ENCODE peak calls at places on chromosomes 2 and 18, in nine cellular contexts. One of them, this sample, is unnamed.

GRCh38 chr2:71498261-71498701 is 44.9 kb downstream of the DYSF start:
- DNase-seq in anterior cingulate cortex: no peak
- DNase-seq in NCI-H1092: no peak
- DNase-seq in left colon: no peak
- DNase-seq in breast epithelium: no peak
- DNase-seq in NCI-H1417: no peak
- DNase-seq in stimulated activated CD8-positive, alpha-beta memory T cell treated with anti-CD3 and anti-CD28 coated beads, Interleukin-4, amount 100 ng/mL, for 1 hour: no peak
- DNase-seq in T follicular helper cell: no peak
- DNase-seq in fibroblast of mammary gland: peak; percentile 55
- DNase-seq in this sample: no peak

GRCh38 chr18:61666876-61667590 is 225.8 kb downstream of the RNF152 start:
- DNase-seq in anterior cingulate cortex: no peak
- DNase-seq in NCI-H1092: no peak
- DNase-seq in left colon: no peak
- DNase-seq in breast epithelium: no peak
- DNase-seq in NCI-H1417: no peak
- DNase-seq in stimulated activated CD8-positive, alpha-beta memory T cell treated with anti-CD3 and anti-CD28 coated beads, Interleukin-4, amount 100 ng/mL, for 1 hour: no peak
- DNase-seq in T follicular helper cell: no peak
- DNase-seq in fibroblast of mammary gland: no peak
- DNase-seq in this sample: no peak

GRCh38 chr2:172285010-172285621 is 142.3 kb upstream of the ITGA6 start:
- DNase-seq in anterior cingulate cortex: no peak
- DNase-seq in NCI-H1092: no peak
- DNase-seq in left colon: no peak
- DNase-seq in breast epithelium: no peak
- DNase-seq in NCI-H1417: no peak
- DNase-seq in stimulated activated CD8-positive, alpha-beta memory T cell treated with anti-CD3 and anti-CD28 coated beads, Interleukin-4, amount 100 ng/mL, for 1 hour: no peak
- DNase-seq in T follicular helper cell: no peak
- DNase-seq in fibroblast of mammary gland: peak; percentile 71
- DNase-seq in this sample: peak; percentile 32

GRCh38 chr2:8570637-8571036 is 111.2 kb upstream of the ID2 start:
- DNase-seq in anterior cingulate cortex: no peak
- DNase-seq in NCI-H1092: no peak
- DNase-seq in left colon: no peak
- DNase-seq in breast epithelium: no peak
- DNase-seq in NCI-H1417: no peak
- DNase-seq in stimulated activated CD8-positive, alpha-beta memory T cell treated with anti-CD3 and anti-CD28 coated beads, Interleukin-4, amount 100 ng/mL, for 1 hour: no peak
- DNase-seq in T follicular helper cell: no peak
- DNase-seq in fibroblast of mammary gland: no peak
- DNase-seq in this sample: no peak

GRCh38 chr2:189096769-189097447 is 82.7 kb downstream of the COL5A2 start:
- DNase-seq in anterior cingulate cortex: no peak
- DNase-seq in NCI-H1092: no peak
- DNase-seq in left colon: no peak
- DNase-seq in breast epithelium: no peak
- DNase-seq in NCI-H1417: no peak
- DNase-seq in stimulated activated CD8-positive, alpha-beta memory T cell treated with anti-CD3 and anti-CD28 coated beads, Interleukin-4, amount 100 ng/mL, for 1 hour: no peak
- DNase-seq in T follicular helper cell: no peak
- DNase-seq in fibroblast of mammary gland: peak; percentile 82
- DNase-seq in this sample: no peak

GRCh38 chr2:43426305-43427031 is 169.4 kb downstream of the THADA start:
- DNase-seq in anterior cingulate cortex: no peak
- DNase-seq in NCI-H1092: no peak
- DNase-seq in left colon: peak; percentile 65
- DNase-seq in breast epithelium: peak; percentile 55
- DNase-seq in NCI-H1417: no peak
- DNase-seq in stimulated activated CD8-positive, alpha-beta memory T cell treated with anti-CD3 and anti-CD28 coated beads, Interleukin-4, amount 100 ng/mL, for 1 hour: peak; percentile 26
- DNase-seq in T follicular helper cell: peak; percentile 30
- DNase-seq in fibroblast of mammary gland: peak; percentile 98
- DNase-seq in this sample: no peak

GRCh38 chr2:85760371-85760770 is 6.6 kb downstream of the ATOH8 start:
- DNase-seq in anterior cingulate cortex: no peak
- DNase-seq in NCI-H1092: no peak
- DNase-seq in left colon: no peak
- DNase-seq in breast epithelium: no peak
- DNase-seq in NCI-H1417: no peak
- DNase-seq in stimulated activated CD8-positive, alpha-beta memory T cell treated with anti-CD3 and anti-CD28 coated beads, Interleukin-4, amount 100 ng/mL, for 1 hour: no peak
- DNase-seq in T follicular helper cell: no peak
- DNase-seq in fibroblast of mammary gland: no peak
- DNase-seq in this sample: no peak

GRCh38 chr18:2656237-2657042 is 914 bp downstream of the SMCHD1 start:
- DNase-seq in anterior cingulate cortex: no peak
- DNase-seq in NCI-H1092: peak; percentile 4
- DNase-seq in left colon: peak; percentile 75
- DNase-seq in breast epithelium: peak; percentile 37
- DNase-seq in NCI-H1417: peak; percentile 30
- DNase-seq in stimulated activated CD8-positive, alpha-beta memory T cell treated with anti-CD3 and anti-CD28 coated beads, Interleukin-4, amount 100 ng/mL, for 1 hour: peak; percentile 25
- DNase-seq in T follicular helper cell: peak; percentile 33
- DNase-seq in fibroblast of mammary gland: peak; percentile 23
- DNase-seq in this sample: no peak

GRCh38 chr2:143083636-143084035 is 45.6 kb upstream of the ARHGAP15 start:
- DNase-seq in anterior cingulate cortex: no peak
- DNase-seq in NCI-H1092: no peak
- DNase-seq in left colon: no peak
- DNase-seq in breast epithelium: no peak
- DNase-seq in NCI-H1417: no peak
- DNase-seq in stimulated activated CD8-positive, alpha-beta memory T cell treated with anti-CD3 and anti-CD28 coated beads, Interleukin-4, amount 100 ng/mL, for 1 hour: no peak
- DNase-seq in T follicular helper cell: no peak
- DNase-seq in fibroblast of mammary gland: peak; percentile 89
- DNase-seq in this sample: no peak

GRCh38 chr2:61233581-61233980 is 71.6 kb downstream of the C2orf74 start:
- DNase-seq in anterior cingulate cortex: no peak
- DNase-seq in NCI-H1092: no peak
- DNase-seq in left colon: no peak
- DNase-seq in breast epithelium: no peak
- DNase-seq in NCI-H1417: no peak
- DNase-seq in stimulated activated CD8-positive, alpha-beta memory T cell treated with anti-CD3 and anti-CD28 coated beads, Interleukin-4, amount 100 ng/mL, for 1 hour: no peak
- DNase-seq in T follicular helper cell: no peak
- DNase-seq in fibroblast of mammary gland: peak; percentile 16
- DNase-seq in this sample: no peak

GRCh38 chr18:45576906-45577305 is 38.4 kb upstream of the SLC14A2 start:
- DNase-seq in anterior cingulate cortex: no peak
- DNase-seq in NCI-H1092: no peak
- DNase-seq in left colon: no peak
- DNase-seq in breast epithelium: no peak
- DNase-seq in NCI-H1417: no peak
- DNase-seq in stimulated activated CD8-positive, alpha-beta memory T cell treated with anti-CD3 and anti-CD28 coated beads, Interleukin-4, amount 100 ng/mL, for 1 hour: no peak
- DNase-seq in T follicular helper cell: no peak
- DNase-seq in fibroblast of mammary gland: no peak
- DNase-seq in this sample: no peak

GRCh38 chr2:101826716-101827115 is 129.2 kb downstream of the MAP4K4 start:
- DNase-seq in anterior cingulate cortex: no peak
- DNase-seq in NCI-H1092: no peak
- DNase-seq in left colon: no peak
- DNase-seq in breast epithelium: no peak
- DNase-seq in NCI-H1417: no peak
- DNase-seq in stimulated activated CD8-positive, alpha-beta memory T cell treated with anti-CD3 and anti-CD28 coated beads, Interleukin-4, amount 100 ng/mL, for 1 hour: no peak
- DNase-seq in T follicular helper cell: no peak
- DNase-seq in fibroblast of mammary gland: no peak
- DNase-seq in this sample: no peak

GRCh38 chr2:113157897-113158753 is 15.6 kb upstream of the PSD4 start:
- DNase-seq in anterior cingulate cortex: no peak
- DNase-seq in NCI-H1092: no peak
- DNase-seq in left colon: no peak
- DNase-seq in breast epithelium: no peak
- DNase-seq in NCI-H1417: no peak
- DNase-seq in stimulated activated CD8-positive, alpha-beta memory T cell treated with anti-CD3 and anti-CD28 coated beads, Interleukin-4, amount 100 ng/mL, for 1 hour: no peak
- DNase-seq in T follicular helper cell: no peak
- DNase-seq in fibroblast of mammary gland: peak; percentile 73
- DNase-seq in this sample: no peak

GRCh38 chr2:226002438-226002837 is 602.9 kb downstream of the NYAP2 start:
- DNase-seq in anterior cingulate cortex: no peak
- DNase-seq in NCI-H1092: no peak
- DNase-seq in left colon: no peak
- DNase-seq in breast epithelium: no peak
- DNase-seq in NCI-H1417: no peak
- DNase-seq in stimulated activated CD8-positive, alpha-beta memory T cell treated with anti-CD3 and anti-CD28 coated beads, Interleukin-4, amount 100 ng/mL, for 1 hour: no peak
- DNase-seq in T follicular helper cell: no peak
- DNase-seq in fibroblast of mammary gland: peak; percentile 91
- DNase-seq in this sample: no peak

GRCh38 chr2:25558262-25558661 is 115.1 kb downstream of the DTNB start:
- DNase-seq in anterior cingulate cortex: no peak
- DNase-seq in NCI-H1092: no peak
- DNase-seq in left colon: no peak
- DNase-seq in breast epithelium: no peak
- DNase-seq in NCI-H1417: no peak
- DNase-seq in stimulated activated CD8-positive, alpha-beta memory T cell treated with anti-CD3 and anti-CD28 coated beads, Interleukin-4, amount 100 ng/mL, for 1 hour: no peak
- DNase-seq in T follicular helper cell: no peak
- DNase-seq in fibroblast of mammary gland: peak; percentile 81
- DNase-seq in this sample: no peak

GRCh38 chr2:207760453-207760852 is 9.3 kb downstream of the FZD5 start:
- DNase-seq in anterior cingulate cortex: no peak
- DNase-seq in NCI-H1092: no peak
- DNase-seq in left colon: no peak
- DNase-seq in breast epithelium: no peak
- DNase-seq in NCI-H1417: no peak
- DNase-seq in stimulated activated CD8-positive, alpha-beta memory T cell treated with anti-CD3 and anti-CD28 coated beads, Interleukin-4, amount 100 ng/mL, for 1 hour: no peak
- DNase-seq in T follicular helper cell: no peak
- DNase-seq in fibroblast of mammary gland: no peak
- DNase-seq in this sample: no peak

GRCh38 chr2:147511491-147511948 is 333.3 kb upstream of the ACVR2A start:
- DNase-seq in anterior cingulate cortex: no peak
- DNase-seq in NCI-H1092: no peak
- DNase-seq in left colon: peak; percentile 10
- DNase-seq in breast epithelium: peak; percentile 39
- DNase-seq in NCI-H1417: peak; percentile 26
- DNase-seq in stimulated activated CD8-positive, alpha-beta memory T cell treated with anti-CD3 and anti-CD28 coated beads, Interleukin-4, amount 100 ng/mL, for 1 hour: no peak
- DNase-seq in T follicular helper cell: no peak
- DNase-seq in fibroblast of mammary gland: peak; percentile 69
- DNase-seq in this sample: peak; percentile 72

GRCh38 chr2:96264086-96264485 is 1.7 kb downstream of the TMEM127 start:
- DNase-seq in anterior cingulate cortex: no peak
- DNase-seq in NCI-H1092: no peak
- DNase-seq in left colon: no peak
- DNase-seq in breast epithelium: no peak
- DNase-seq in NCI-H1417: no peak
- DNase-seq in stimulated activated CD8-positive, alpha-beta memory T cell treated with anti-CD3 and anti-CD28 coated beads, Interleukin-4, amount 100 ng/mL, for 1 hour: no peak
- DNase-seq in T follicular helper cell: no peak
- DNase-seq in fibroblast of mammary gland: peak; percentile 34
- DNase-seq in this sample: no peak

GRCh38 chr2:54632733-54633692 is 90.4 kb upstream of the EML6 start:
- DNase-seq in anterior cingulate cortex: no peak
- DNase-seq in NCI-H1092: no peak
- DNase-seq in left colon: no peak
- DNase-seq in breast epithelium: no peak
- DNase-seq in NCI-H1417: no peak
- DNase-seq in stimulated activated CD8-positive, alpha-beta memory T cell treated with anti-CD3 and anti-CD28 coated beads, Interleukin-4, amount 100 ng/mL, for 1 hour: no peak
- DNase-seq in T follicular helper cell: no peak
- DNase-seq in fibroblast of mammary gland: peak; percentile 73
- DNase-seq in this sample: no peak

GRCh38 chr18:31740180-31740579 is 20.5 kb downstream of the SLC25A52 start:
- DNase-seq in anterior cingulate cortex: no peak
- DNase-seq in NCI-H1092: no peak
- DNase-seq in left colon: no peak
- DNase-seq in breast epithelium: no peak
- DNase-seq in NCI-H1417: peak; percentile 3
- DNase-seq in stimulated activated CD8-positive, alpha-beta memory T cell treated with anti-CD3 and anti-CD28 coated beads, Interleukin-4, amount 100 ng/mL, for 1 hour: no peak
- DNase-seq in T follicular helper cell: no peak
- DNase-seq in fibroblast of mammary gland: no peak
- DNase-seq in this sample: no peak

GRCh38 chr2:120511546-120512320 is 165.8 kb downstream of the INHBB start:
- DNase-seq in anterior cingulate cortex: no peak
- DNase-seq in NCI-H1092: no peak
- DNase-seq in left colon: no peak
- DNase-seq in breast epithelium: peak; percentile 30
- DNase-seq in NCI-H1417: no peak
- DNase-seq in stimulated activated CD8-positive, alpha-beta memory T cell treated with anti-CD3 and anti-CD28 coated beads, Interleukin-4, amount 100 ng/mL, for 1 hour: no peak
- DNase-seq in T follicular helper cell: no peak
- DNase-seq in fibroblast of mammary gland: no peak
- DNase-seq in this sample: no peak

GRCh38 chr18:66760559-66760958 is 156.7 kb upstream of the CDH19 start:
- DNase-seq in anterior cingulate cortex: no peak
- DNase-seq in NCI-H1092: no peak
- DNase-seq in left colon: no peak
- DNase-seq in breast epithelium: no peak
- DNase-seq in NCI-H1417: no peak
- DNase-seq in stimulated activated CD8-positive, alpha-beta memory T cell treated with anti-CD3 and anti-CD28 coated beads, Interleukin-4, amount 100 ng/mL, for 1 hour: no peak
- DNase-seq in T follicular helper cell: no peak
- DNase-seq in fibroblast of mammary gland: no peak
- DNase-seq in this sample: no peak

GRCh38 chr2:226256237-226256636 is 543.4 kb downstream of the IRS1 start:
- DNase-seq in anterior cingulate cortex: no peak
- DNase-seq in NCI-H1092: no peak
- DNase-seq in left colon: no peak
- DNase-seq in breast epithelium: no peak
- DNase-seq in NCI-H1417: no peak
- DNase-seq in stimulated activated CD8-positive, alpha-beta memory T cell treated with anti-CD3 and anti-CD28 coated beads, Interleukin-4, amount 100 ng/mL, for 1 hour: no peak
- DNase-seq in T follicular helper cell: no peak
- DNase-seq in fibroblast of mammary gland: peak; percentile 68
- DNase-seq in this sample: no peak

GRCh38 chr2:65033178-65033577 is 23.0 kb upstream of the CEP68 start:
- DNase-seq in anterior cingulate cortex: no peak
- DNase-seq in NCI-H1092: no peak
- DNase-seq in left colon: no peak
- DNase-seq in breast epithelium: no peak
- DNase-seq in NCI-H1417: no peak
- DNase-seq in stimulated activated CD8-positive, alpha-beta memory T cell treated with anti-CD3 and anti-CD28 coated beads, Interleukin-4, amount 100 ng/mL, for 1 hour: no peak
- DNase-seq in T follicular helper cell: no peak
- DNase-seq in fibroblast of mammary gland: no peak
- DNase-seq in this sample: peak; percentile 12

GRCh38 chr18:22324191-22325131 is 93.3 kb downstream of the CTAGE1 start:
- DNase-seq in anterior cingulate cortex: no peak
- DNase-seq in NCI-H1092: no peak
- DNase-seq in left colon: peak; percentile 63
- DNase-seq in breast epithelium: no peak
- DNase-seq in NCI-H1417: peak; percentile 28
- DNase-seq in stimulated activated CD8-positive, alpha-beta memory T cell treated with anti-CD3 and anti-CD28 coated beads, Interleukin-4, amount 100 ng/mL, for 1 hour: no peak
- DNase-seq in T follicular helper cell: no peak
- DNase-seq in fibroblast of mammary gland: peak; percentile 25
- DNase-seq in this sample: no peak

GRCh38 chr2:215664847-215665525 is 229.1 kb upstream of the FN1 start:
- DNase-seq in anterior cingulate cortex: no peak
- DNase-seq in NCI-H1092: no peak
- DNase-seq in left colon: no peak
- DNase-seq in breast epithelium: no peak
- DNase-seq in NCI-H1417: no peak
- DNase-seq in stimulated activated CD8-positive, alpha-beta memory T cell treated with anti-CD3 and anti-CD28 coated beads, Interleukin-4, amount 100 ng/mL, for 1 hour: no peak
- DNase-seq in T follicular helper cell: no peak
- DNase-seq in fibroblast of mammary gland: peak; percentile 97
- DNase-seq in this sample: no peak

GRCh38 chr18:38539373-38539772 is 973.8 kb upstream of the CELF4 start:
- DNase-seq in anterior cingulate cortex: no peak
- DNase-seq in NCI-H1092: peak; percentile 25
- DNase-seq in left colon: no peak
- DNase-seq in breast epithelium: no peak
- DNase-seq in NCI-H1417: peak; percentile 6
- DNase-seq in stimulated activated CD8-positive, alpha-beta memory T cell treated with anti-CD3 and anti-CD28 coated beads, Interleukin-4, amount 100 ng/mL, for 1 hour: no peak
- DNase-seq in T follicular helper cell: no peak
- DNase-seq in fibroblast of mammary gland: no peak
- DNase-seq in this sample: peak; percentile 1

GRCh38 chr2:70190086-70190412 is 770 bp downstream of the C2orf42 start:
- DNase-seq in anterior cingulate cortex: no peak
- DNase-seq in NCI-H1092: no peak
- DNase-seq in left colon: peak; percentile 18
- DNase-seq in breast epithelium: no peak
- DNase-seq in NCI-H1417: peak; percentile 63
- DNase-seq in stimulated activated CD8-positive, alpha-beta memory T cell treated with anti-CD3 and anti-CD28 coated beads, Interleukin-4, amount 100 ng/mL, for 1 hour: no peak
- DNase-seq in T follicular helper cell: peak; percentile 2
- DNase-seq in fibroblast of mammary gland: no peak
- DNase-seq in this sample: peak; percentile 8

GRCh38 chr2:49973917-49974368 is 819.6 kb upstream of the FSHR start:
- DNase-seq in anterior cingulate cortex: peak; percentile 65
- DNase-seq in NCI-H1092: peak; percentile 88
- DNase-seq in left colon: peak; percentile 18
- DNase-seq in breast epithelium: peak; percentile 46
- DNase-seq in NCI-H1417: peak; percentile 57
- DNase-seq in stimulated activated CD8-positive, alpha-beta memory T cell treated with anti-CD3 and anti-CD28 coated beads, Interleukin-4, amount 100 ng/mL, for 1 hour: peak; percentile 10
- DNase-seq in T follicular helper cell: peak; percentile 30
- DNase-seq in fibroblast of mammary gland: peak; percentile 58
- DNase-seq in this sample: peak; percentile 95

GRCh38 chr2:240410808-240411207 is 24.7 kb upstream of the GPC1 start:
- DNase-seq in anterior cingulate cortex: no peak
- DNase-seq in NCI-H1092: no peak
- DNase-seq in left colon: no peak
- DNase-seq in breast epithelium: no peak
- DNase-seq in NCI-H1417: no peak
- DNase-seq in stimulated activated CD8-positive, alpha-beta memory T cell treated with anti-CD3 and anti-CD28 coated beads, Interleukin-4, amount 100 ng/mL, for 1 hour: no peak
- DNase-seq in T follicular helper cell: no peak
- DNase-seq in fibroblast of mammary gland: no peak
- DNase-seq in this sample: no peak

GRCh38 chr2:47051562-47051961 is 103.5 kb downstream of the STPG4 start:
- DNase-seq in anterior cingulate cortex: no peak
- DNase-seq in NCI-H1092: no peak
- DNase-seq in left colon: no peak
- DNase-seq in breast epithelium: no peak
- DNase-seq in NCI-H1417: no peak
- DNase-seq in stimulated activated CD8-positive, alpha-beta memory T cell treated with anti-CD3 and anti-CD28 coated beads, Interleukin-4, amount 100 ng/mL, for 1 hour: no peak
- DNase-seq in T follicular helper cell: no peak
- DNase-seq in fibroblast of mammary gland: no peak
- DNase-seq in this sample: no peak